ENCODE peak calls at places on chromosome 10, in ten cellular contexts. J is hepatocyte; D is mammary epithelial cell; G is brain microvascular endothelial cell; I is psoas muscle; V is Panc1; Q is spleen; A is HCT116; H is CD4-positive, CD25-positive, alpha-beta regulatory T cell; Z is naive thymus-derived CD4-positive, alpha-beta T cell. X is an unnamed sample.

GRCh38 chr10:119917777-119918176 is 25.2 kb downstream of the SEC23IP start:
- DNase-seq in Z (no peak), H (no peak), J (no peak), A (no peak), D (no peak), G (no peak), V (no peak), Q (no peak), I (no peak), X (no peak)

GRCh38 chr10:100728928-100729876 is 16.2 kb upstream of the PAX2 start:
- DNase-seq in G (no peak), V (no peak), H (no peak), J (peak; percentile 64), Q (peak; percentile 72), I (no peak), A (peak; percentile 87), D (no peak), Z (no peak), X (no peak)

GRCh38 chr10:47198221-47198620 is 101.8 kb upstream of the GDF10 start:
- DNase-seq in V (no peak), Q (no peak), J (no peak), I (no peak), A (no peak), H (no peak), D (no peak), Z (no peak), G (no peak), X (no peak)

GRCh38 chr10:131695814-131696165 is 205.0 kb upstream of the PPP2R2D start:
- DNase-seq in Q (no peak), J (no peak), H (no peak), V (no peak), A (no peak), I (no peak), D (no peak), Z (no peak), G (no peak), X (no peak)

GRCh38 chr10:110410329-110411046 is 87.2 kb upstream of the DUSP5 start:
- DNase-seq in I (peak; percentile 35), G (peak; percentile 91), D (peak; percentile 97), Z (no peak), Q (no peak), J (peak; percentile 82), A (peak; percentile 91), H (no peak), V (no peak), X (no peak)

GRCh38 chr10:130048081-130048480 is 62.5 kb downstream of the C10orf143 start:
- DNase-seq in Q (no peak), V (no peak), Z (no peak), G (no peak), D (no peak), I (no peak), A (no peak), J (no peak), H (no peak), X (no peak)

GRCh38 chr10:3648179-3648975 is 136.6 kb downstream of the KLF6 start:
- DNase-seq in D (no peak), G (no peak), I (no peak), Q (no peak), A (no peak), Z (no peak), H (no peak), J (no peak), V (no peak), X (no peak)

GRCh38 chr10:14609178-14609577 is 165.5 kb downstream of the FAM107B start:
- DNase-seq in G (no peak), Z (no peak), V (no peak), H (no peak), A (no peak), I (no peak), J (no peak), D (no peak), Q (no peak), X (no peak)

GRCh38 chr10:122861724-122862161 is 16.1 kb upstream of the CUZD1 start:
- DNase-seq in G (peak; percentile 53), A (no peak), J (no peak), D (peak; percentile 36), Q (no peak), I (no peak), H (no peak), Z (no peak), V (no peak), X (no peak)

GRCh38 chr10:24503627-24504320 is 219.9 kb downstream of the ARHGAP21 start:
- DNase-seq in J (peak; percentile 69), V (peak; percentile 28), H (no peak), G (peak; percentile 14), Z (no peak), Q (no peak), D (peak; percentile 54), A (peak; percentile 48), I (no peak), X (peak; percentile 63)

GRCh38 chr10:3654496-3654895 is 130.5 kb downstream of the KLF6 start:
- DNase-seq in J (no peak), Q (no peak), A (no peak), D (no peak), V (no peak), G (no peak), I (no peak), Z (no peak), H (no peak), X (no peak)

GRCh38 chr10:23702977-23703414 is 264.1 kb downstream of the OTUD1 start:
- DNase-seq in H (peak; percentile 55), G (peak; percentile 29), I (peak; percentile 16), V (peak; percentile 24), Z (peak; percentile 61), Q (no peak), D (peak; percentile 47), J (peak; percentile 83), A (peak; percentile 70), X (peak; percentile 79)

GRCh38 chr10:96578633-96579032 is 8.2 kb downstream of the TM9SF3 start:
- DNase-seq in A (no peak), Q (no peak), D (no peak), H (no peak), I (no peak), J (no peak), Z (no peak), V (no peak), G (no peak), X (no peak)

GRCh38 chr10:23095404-23095965 is at the start of gene MSRB2:
- DNase-seq in Q (peak; percentile 94), H (peak; percentile 32), A (peak; percentile 89), Z (peak; percentile 40), V (peak; percentile 52), D (peak; percentile 88), I (peak; percentile 93), J (peak; percentile 99), G (peak; percentile 88), X (no peak)

GRCh38 chr10:79298403-79299244 is 48.6 kb upstream of the PPIF start:
- DNase-seq in I (peak; percentile 76), Z (no peak), V (no peak), A (peak; percentile 53), H (no peak), G (peak; percentile 98), Q (no peak), J (peak; percentile 85), D (peak; percentile 90), X (no peak)

GRCh38 chr10:124698560-124699470 is 45.4 kb downstream of the FAM53B start:
- DNase-seq in A (no peak), J (no peak), Z (no peak), G (no peak), H (no peak), V (no peak), D (no peak), Q (peak; percentile 72), I (no peak), X (no peak)
- H3K36me3 ChIP-seq in A (no peaks in the 10 kb centered on the region), J (no peaks in the 10 kb centered on the region), Z (no peaks in the 10 kb centered on the region), G (peaks cover 6% of the 10 kb centered on the region), H (peaks cover 16% of the 10 kb centered on the region), V (no peaks in the 10 kb centered on the region), D (peaks cover 4% of the 10 kb centered on the region), Q (peaks cover 57% of the 10 kb centered on the region), I (no peaks in the 10 kb centered on the region), X (no peaks in the 10 kb centered on the region)

DNA sequence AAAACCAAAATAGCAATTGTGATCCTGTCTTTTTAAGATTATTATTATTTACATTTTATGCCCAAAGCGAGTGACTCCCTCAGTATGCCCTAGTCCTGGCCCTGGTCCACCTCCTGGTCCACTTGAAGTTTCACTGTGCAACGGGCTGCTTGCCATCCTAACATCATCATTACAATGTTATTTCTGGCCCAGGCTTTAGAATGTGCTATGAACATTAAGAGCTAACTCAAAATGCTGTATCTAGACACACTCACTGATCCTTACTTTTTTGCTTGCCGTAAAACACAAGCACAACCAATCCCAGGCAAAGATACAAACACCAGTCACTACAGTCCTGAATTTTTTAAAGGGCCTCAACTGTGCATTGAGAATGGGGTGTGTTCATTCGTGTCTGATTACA is 38.4 kb downstream of the RHOBTB1 start:
- DNase-seq in Z (no peak), H (no peak), D (no peak), J (no peak), V (no peak), Q (no peak), A (no peak), I (peak; percentile 39), G (no peak), X (no peak)
- H3K27ac ChIP-seq in Z (no peak overlapping the region), H (no peak overlapping the region), D (no peak overlapping the region), J (no peak overlapping the region), V (no peak overlapping the region), Q (no peak overlapping the region), A (no peak overlapping the region), I (peak overlapping the region; percentile 95), G (no peak overlapping the region), X (no peak overlapping the region)

GRCh38 chr10:103706760-103707159 is 148.6 kb downstream of the SH3PXD2A start:
- DNase-seq in V (no peak), H (no peak), G (no peak), J (no peak), A (no peak), Z (no peak), Q (no peak), D (no peak), I (no peak), X (no peak)

GRCh38 chr10:103706047-103706446 is 149.3 kb downstream of the SH3PXD2A start:
- DNase-seq in G (no peak), Z (no peak), A (no peak), D (no peak), J (no peak), H (no peak), Q (no peak), I (no peak), V (no peak), X (no peak)

GRCh38 chr10:103709341-103709920 is 145.9 kb downstream of the SH3PXD2A start:
- DNase-seq in J (no peak), V (no peak), H (no peak), G (peak; percentile 44), A (peak; percentile 28), I (no peak), D (peak; percentile 84), Z (no peak), Q (no peak), X (no peak)

GRCh38 chr10:103708627-103709288 is 146.6 kb downstream of the SH3PXD2A start:
- DNase-seq in I (no peak), H (no peak), Z (no peak), J (no peak), V (no peak), A (no peak), G (no peak), D (no peak), Q (no peak), X (no peak)

GRCh38 chr10:103707956-103708626 is 147.3 kb downstream of the SH3PXD2A start:
- DNase-seq in H (no peak), J (no peak), Z (no peak), D (no peak), I (no peak), A (no peak), G (no peak), V (no peak), Q (no peak), X (no peak)
- H3K36me3 ChIP-seq in H (no peaks in the 10 kb centered on the region), J (no peaks in the 10 kb centered on the region), Z (no peaks in the 10 kb centered on the region), D (peaks cover 14% of the 10 kb centered on the region), I (no peaks in the 10 kb centered on the region), A (no peaks in the 10 kb centered on the region), G (no peaks in the 10 kb centered on the region), V (no peaks in the 10 kb centered on the region), Q (no peaks in the 10 kb centered on the region), X (no peaks in the 10 kb centered on the region)

GRCh38 chr10:69458426-69459100 is 7.3 kb downstream of the TSPAN15 start:
- DNase-seq in A (peak; percentile 82), J (peak; percentile 72), Z (no peak), D (no peak), G (no peak), V (no peak), I (peak; percentile 40), H (no peak), Q (peak; percentile 67), X (no peak)
- H3K27ac ChIP-seq in A (peak overlapping the region; percentile 69), J (peak overlapping the region; percentile 88), Z (no peak overlapping the region), D (no peak overlapping the region), G (no peak overlapping the region), V (peak overlapping the region; percentile 48), I (peak overlapping the region; percentile 91), H (no peak overlapping the region), Q (peak overlapping the region; percentile 39), X (no peak overlapping the region)